ENCODE peak calls at places on chromosomes 16 and 17, in four cellular contexts. Q is GM23248, H is foreskin fibroblast, F is nucleus accumbens. I is an unnamed sample.

GRCh38 chr17:73269791-73270190 is 8.1 kb upstream of the CPSF4L start:
- DNase-seq in Q (no peak), H (no peak), F (no peak), I (no peak)

GRCh38 chr16:2298621-2299020 is 30.7 kb upstream of the RNPS1 start:
- DNase-seq in Q (no peak), H (no peak), F (no peak), I (no peak)

GRCh38 chr17:28467456-28468025 is 5.9 kb upstream of the SLC13A2 start:
- DNase-seq in Q (peak; percentile 79), H (peak; percentile 18), F (no peak), I (peak; percentile 79)

GRCh38 chr16:19463468-19464315 is 46.0 kb downstream of the TMC5 start:
- DNase-seq in Q (no peak), H (no peak), F (no peak), I (no peak)

GRCh38 chr17:655618-656017 is 59.0 kb downstream of the VPS53 start:
- DNase-seq in Q (no peak), H (no peak), F (no peak), I (no peak)

GRCh38 chr17:44235583-44235936 is 16.1 kb upstream of the UBTF start:
- DNase-seq in Q (peak; percentile 87), H (peak; percentile 34), F (no peak), I (peak; percentile 97)

GRCh38 chr17:29645516-29646051 is 22.9 kb upstream of the CORO6 start:
- DNase-seq in Q (peak; percentile 94), H (peak; percentile 90), F (no peak), I (peak; percentile 84)

GRCh38 chr17:78993241-78993956 is 13.7 kb upstream of the LGALS3BP start:
- DNase-seq in Q (peak; percentile 60), H (peak; percentile 69), F (peak; percentile 23), I (no peak)

GRCh38 chr17:41666336-41666680 is 22.4 kb upstream of the EIF1 start:
- DNase-seq in Q (peak; percentile 47), H (peak; percentile 58), F (no peak), I (peak; percentile 50)

GRCh38 chr16:4217246-4218131 is 24.4 kb downstream of the SRL start:
- DNase-seq in Q (peak; percentile 15), H (peak; percentile 67), F (no peak), I (no peak)

GRCh38 chr17:42562845-42563509 is 1.0 kb downstream of the COASY start:
- DNase-seq in Q (no peak), H (no peak), F (no peak), I (no peak)

GRCh38 chr17:9842057-9842758 is 16.5 kb downstream of the GLP2R start:
- DNase-seq in Q (peak; percentile 62), H (peak; percentile 2), F (peak; percentile 42), I (no peak)

GRCh38 chr17:78248051-78248914 is 16.9 kb downstream of the TMEM235 start:
- DNase-seq in Q (no peak), H (no peak), F (no peak), I (no peak)

GRCh38 chr16:85462405-85463227 is 150.5 kb upstream of the GSE1 start:
- DNase-seq in Q (peak; percentile 52), H (peak; percentile 39), F (no peak), I (peak; percentile 6)

GRCh38 chr17:44345497-44346026 is 460 bp downstream of the GRN start:
- DNase-seq in Q (peak; percentile 73), H (peak; percentile 81), F (peak; percentile 67), I (peak; percentile 47)

GRCh38 chr17:75250009-75250471 is 11.4 kb downstream of the GGA3 start:
- DNase-seq in Q (peak; percentile 61), H (peak; percentile 60), F (peak; percentile 7), I (peak; percentile 77)

GRCh38 chr17:8125947-8126305 is 2.0 kb upstream of the HES7 start:
- DNase-seq in Q (no peak), H (peak; percentile 31), F (no peak), I (peak; percentile 32)

GRCh38 chr16:85421338-85422123 is 191.6 kb upstream of the GSE1 start:
- DNase-seq in Q (no peak), H (no peak), F (no peak), I (no peak)

GRCh38 chr16:49649013-49649785 is 206.7 kb downstream of the ZNF423 start:
- DNase-seq in Q (peak; percentile 73), H (peak; percentile 73), F (no peak), I (peak; percentile 61)

GRCh38 chr17:17994271-17994670 is 21.6 kb downstream of the DRC3 start:
- DNase-seq in Q (peak; percentile 37), H (peak; percentile 60), F (no peak), I (peak; percentile 19)

GRCh38 chr16:89701425-89702406 is at the start of gene SPATA2L:
- DNase-seq in Q (peak; percentile 88), H (peak; percentile 90), F (peak; percentile 78), I (peak; percentile 89)

GRCh38 chr17:81821603-81822311 is 11.3 kb downstream of the MCRIP1 start:
- DNase-seq in Q (peak; percentile 84), H (peak; percentile 81), F (no peak), I (peak; percentile 86)

GRCh38 chr16:8855972-8856371 is 12.8 kb downstream of the CARHSP1 start:
- DNase-seq in Q (no peak), H (peak; percentile 2), F (no peak), I (no peak)

I was measured in NCI-H226.